ENCODE peak calls at places on chromosome 5, in six cellular contexts. One of them, this sample, is unnamed.

GRCh38 chr5:141795421-141795820 is 82.8 kb downstream of the PCDH1 start:
- DNase-seq in left cardiac atrium: no peak
- DNase-seq in HAP-1: no peak
- DNase-seq in GM04504: no peak
- DNase-seq in stimulated activated CD4-positive, alpha-beta T cell treated with anti-CD3 and anti-CD28 coated beads, TNF-alpha, amount 100 ng/mL, for 4 hours: no peak
- DNase-seq in PC-9: no peak
- DNase-seq in this sample: no peak

GRCh38 chr5:155728146-155728856 is 598.7 kb upstream of the SGCD start:
- DNase-seq in PC-9: no peak
- DNase-seq in HAP-1: no peak
- DNase-seq in stimulated activated CD4-positive, alpha-beta T cell treated with anti-CD3 and anti-CD28 coated beads, TNF-alpha, amount 100 ng/mL, for 4 hours: no peak
- DNase-seq in GM04504: peak; percentile 37
- DNase-seq in left cardiac atrium: peak; percentile 73
- DNase-seq in this sample: peak; percentile 1

GRCh38 chr5:31854625-31855526 is 215.9 kb downstream of the PDZD2 start:
- DNase-seq in HAP-1: peak; percentile 82
- DNase-seq in left cardiac atrium: peak; percentile 54
- DNase-seq in GM04504: no peak
- DNase-seq in PC-9: no peak
- DNase-seq in stimulated activated CD4-positive, alpha-beta T cell treated with anti-CD3 and anti-CD28 coated beads, TNF-alpha, amount 100 ng/mL, for 4 hours: no peak
- DNase-seq in this sample: peak; percentile 50

GRCh38 chr5:102511666-102512065 is 12.9 kb upstream of the SLCO6A1 start:
- DNase-seq in left cardiac atrium: peak; percentile 49
- DNase-seq in stimulated activated CD4-positive, alpha-beta T cell treated with anti-CD3 and anti-CD28 coated beads, TNF-alpha, amount 100 ng/mL, for 4 hours: no peak
- DNase-seq in GM04504: peak; percentile 26
- DNase-seq in PC-9: no peak
- DNase-seq in HAP-1: no peak
- DNase-seq in this sample: peak; percentile 42

GRCh38 chr5:150641006-150641570 is 628 bp downstream of the SYNPO start:
- DNase-seq in PC-9: peak; percentile 42
- DNase-seq in GM04504: no peak
- DNase-seq in HAP-1: no peak
- DNase-seq in left cardiac atrium: peak; percentile 84
- DNase-seq in stimulated activated CD4-positive, alpha-beta T cell treated with anti-CD3 and anti-CD28 coated beads, TNF-alpha, amount 100 ng/mL, for 4 hours: no peak
- DNase-seq in this sample: peak; percentile 72

GRCh38 chr5:9545959-9546851 is at the start of gene SEMA5A:
- DNase-seq in HAP-1: peak; percentile 79
- DNase-seq in left cardiac atrium: peak; percentile 82
- DNase-seq in PC-9: peak; percentile 27
- DNase-seq in stimulated activated CD4-positive, alpha-beta T cell treated with anti-CD3 and anti-CD28 coated beads, TNF-alpha, amount 100 ng/mL, for 4 hours: peak; percentile 2
- DNase-seq in GM04504: no peak
- DNase-seq in this sample: peak; percentile 59

GRCh38 chr5:13498279-13498678 is 446.2 kb downstream of the DNAH5 start:
- DNase-seq in left cardiac atrium: no peak
- DNase-seq in GM04504: no peak
- DNase-seq in HAP-1: no peak
- DNase-seq in PC-9: no peak
- DNase-seq in stimulated activated CD4-positive, alpha-beta T cell treated with anti-CD3 and anti-CD28 coated beads, TNF-alpha, amount 100 ng/mL, for 4 hours: no peak
- DNase-seq in this sample: no peak

GRCh38 chr5:37810311-37810710 is 29.5 kb downstream of the GDNF start:
- DNase-seq in stimulated activated CD4-positive, alpha-beta T cell treated with anti-CD3 and anti-CD28 coated beads, TNF-alpha, amount 100 ng/mL, for 4 hours: no peak
- DNase-seq in left cardiac atrium: no peak
- DNase-seq in GM04504: peak; percentile 50
- DNase-seq in HAP-1: no peak
- DNase-seq in PC-9: no peak
- DNase-seq in this sample: no peak

GRCh38 chr5:151191661-151192060 is 32.2 kb downstream of the CCDC69 start:
- DNase-seq in stimulated activated CD4-positive, alpha-beta T cell treated with anti-CD3 and anti-CD28 coated beads, TNF-alpha, amount 100 ng/mL, for 4 hours: no peak
- DNase-seq in GM04504: no peak
- DNase-seq in HAP-1: no peak
- DNase-seq in left cardiac atrium: no peak
- DNase-seq in PC-9: no peak
- DNase-seq in this sample: no peak

GRCh38 chr5:128213340-128213739 is 129.8 kb downstream of the SLC12A2 start:
- DNase-seq in HAP-1: peak; percentile 75
- DNase-seq in stimulated activated CD4-positive, alpha-beta T cell treated with anti-CD3 and anti-CD28 coated beads, TNF-alpha, amount 100 ng/mL, for 4 hours: no peak
- DNase-seq in PC-9: peak; percentile 40
- DNase-seq in left cardiac atrium: peak; percentile 34
- DNase-seq in GM04504: peak; percentile 31
- DNase-seq in this sample: peak; percentile 72

GRCh38 chr5:89211836-89212235 is 328.9 kb upstream of the MEF2C start:
- DNase-seq in left cardiac atrium: no peak
- DNase-seq in PC-9: no peak
- DNase-seq in HAP-1: no peak
- DNase-seq in GM04504: peak; percentile 62
- DNase-seq in stimulated activated CD4-positive, alpha-beta T cell treated with anti-CD3 and anti-CD28 coated beads, TNF-alpha, amount 100 ng/mL, for 4 hours: no peak
- DNase-seq in this sample: peak; percentile 63

GRCh38 chr5:10503997-10504761 is 59.7 kb upstream of the ANKRD33B start:
- DNase-seq in stimulated activated CD4-positive, alpha-beta T cell treated with anti-CD3 and anti-CD28 coated beads, TNF-alpha, amount 100 ng/mL, for 4 hours: no peak
- DNase-seq in HAP-1: no peak
- DNase-seq in PC-9: no peak
- DNase-seq in left cardiac atrium: no peak
- DNase-seq in GM04504: no peak
- DNase-seq in this sample: peak; percentile 16

GRCh38 chr5:93425102-93425501 is 155.9 kb downstream of the NR2F1-AS1 start:
- DNase-seq in GM04504: no peak
- DNase-seq in stimulated activated CD4-positive, alpha-beta T cell treated with anti-CD3 and anti-CD28 coated beads, TNF-alpha, amount 100 ng/mL, for 4 hours: no peak
- DNase-seq in HAP-1: no peak
- DNase-seq in left cardiac atrium: no peak
- DNase-seq in PC-9: no peak
- DNase-seq in this sample: no peak

GRCh38 chr5:139022528-139022927 is 147.4 kb upstream of the LRRTM2 start:
- DNase-seq in GM04504: no peak
- DNase-seq in PC-9: peak; percentile 37
- DNase-seq in stimulated activated CD4-positive, alpha-beta T cell treated with anti-CD3 and anti-CD28 coated beads, TNF-alpha, amount 100 ng/mL, for 4 hours: no peak
- DNase-seq in left cardiac atrium: no peak
- DNase-seq in HAP-1: no peak
- DNase-seq in this sample: no peak

GRCh38 chr5:81854485-81854884 is 103.6 kb upstream of the SSBP2 start:
- DNase-seq in PC-9: no peak
- DNase-seq in HAP-1: no peak
- DNase-seq in left cardiac atrium: no peak
- DNase-seq in stimulated activated CD4-positive, alpha-beta T cell treated with anti-CD3 and anti-CD28 coated beads, TNF-alpha, amount 100 ng/mL, for 4 hours: no peak
- DNase-seq in GM04504: no peak
- DNase-seq in this sample: no peak

GRCh38 chr5:53882637-53883036 is 322.2 kb downstream of the NDUFS4 start:
- DNase-seq in GM04504: peak; percentile 28
- DNase-seq in left cardiac atrium: no peak
- DNase-seq in PC-9: no peak
- DNase-seq in HAP-1: no peak
- DNase-seq in stimulated activated CD4-positive, alpha-beta T cell treated with anti-CD3 and anti-CD28 coated beads, TNF-alpha, amount 100 ng/mL, for 4 hours: no peak
- DNase-seq in this sample: no peak

GRCh38 chr5:126509339-126509738 is 85.7 kb downstream of the ALDH7A1 start:
- DNase-seq in stimulated activated CD4-positive, alpha-beta T cell treated with anti-CD3 and anti-CD28 coated beads, TNF-alpha, amount 100 ng/mL, for 4 hours: no peak
- DNase-seq in left cardiac atrium: no peak
- DNase-seq in GM04504: no peak
- DNase-seq in HAP-1: no peak
- DNase-seq in PC-9: no peak
- DNase-seq in this sample: peak; percentile 90

GRCh38 chr5:54311178-54311811 is 922 bp upstream of the ARL15 start:
- DNase-seq in PC-9: no peak
- DNase-seq in GM04504: no peak
- DNase-seq in stimulated activated CD4-positive, alpha-beta T cell treated with anti-CD3 and anti-CD28 coated beads, TNF-alpha, amount 100 ng/mL, for 4 hours: no peak
- DNase-seq in HAP-1: no peak
- DNase-seq in left cardiac atrium: no peak
- DNase-seq in this sample: peak; percentile 16

GRCh38 chr5:61450880-61451279 is 118.8 kb downstream of the ZSWIM6 start:
- DNase-seq in HAP-1: no peak
- DNase-seq in PC-9: peak; percentile 18
- DNase-seq in stimulated activated CD4-positive, alpha-beta T cell treated with anti-CD3 and anti-CD28 coated beads, TNF-alpha, amount 100 ng/mL, for 4 hours: no peak
- DNase-seq in left cardiac atrium: no peak
- DNase-seq in GM04504: peak; percentile 34
- DNase-seq in this sample: peak; percentile 44

GRCh38 chr5:181168595-181169118 is 21.3 kb downstream of the OR2V2 start:
- DNase-seq in stimulated activated CD4-positive, alpha-beta T cell treated with anti-CD3 and anti-CD28 coated beads, TNF-alpha, amount 100 ng/mL, for 4 hours: no peak
- DNase-seq in HAP-1: no peak
- DNase-seq in GM04504: no peak
- DNase-seq in PC-9: no peak
- DNase-seq in left cardiac atrium: no peak
- DNase-seq in this sample: no peak

GRCh38 chr5:127324756-127325155 is 34.2 kb downstream of the MEGF10 start:
- DNase-seq in GM04504: no peak
- DNase-seq in PC-9: no peak
- DNase-seq in left cardiac atrium: no peak
- DNase-seq in HAP-1: no peak
- DNase-seq in stimulated activated CD4-positive, alpha-beta T cell treated with anti-CD3 and anti-CD28 coated beads, TNF-alpha, amount 100 ng/mL, for 4 hours: no peak
- DNase-seq in this sample: no peak

GRCh38 chr5:142881076-142881466 is 110.9 kb downstream of the ARHGAP26 start:
- DNase-seq in left cardiac atrium: no peak
- DNase-seq in stimulated activated CD4-positive, alpha-beta T cell treated with anti-CD3 and anti-CD28 coated beads, TNF-alpha, amount 100 ng/mL, for 4 hours: no peak
- DNase-seq in HAP-1: no peak
- DNase-seq in GM04504: no peak
- DNase-seq in PC-9: no peak
- DNase-seq in this sample: peak; percentile 92

GRCh38 chr5:55175781-55176175 is 2.8 kb upstream of the CDC20B start:
- DNase-seq in GM04504: no peak
- DNase-seq in HAP-1: peak; percentile 25
- DNase-seq in left cardiac atrium: no peak
- DNase-seq in PC-9: no peak
- DNase-seq in stimulated activated CD4-positive, alpha-beta T cell treated with anti-CD3 and anti-CD28 coated beads, TNF-alpha, amount 100 ng/mL, for 4 hours: no peak
- DNase-seq in this sample: no peak

GRCh38 chr5:172046613-172047012 is 40.2 kb upstream of the FBXW11 start:
- DNase-seq in PC-9: no peak
- DNase-seq in left cardiac atrium: no peak
- DNase-seq in stimulated activated CD4-positive, alpha-beta T cell treated with anti-CD3 and anti-CD28 coated beads, TNF-alpha, amount 100 ng/mL, for 4 hours: no peak
- DNase-seq in HAP-1: no peak
- DNase-seq in GM04504: no peak
- DNase-seq in this sample: no peak

GRCh38 chr5:7682379-7682778 is 168.6 kb downstream of the CFAP90 start:
- DNase-seq in left cardiac atrium: no peak
- DNase-seq in GM04504: no peak
- DNase-seq in HAP-1: no peak
- DNase-seq in PC-9: no peak
- DNase-seq in stimulated activated CD4-positive, alpha-beta T cell treated with anti-CD3 and anti-CD28 coated beads, TNF-alpha, amount 100 ng/mL, for 4 hours: no peak
- DNase-seq in this sample: no peak

GRCh38 chr5:80541392-80541791 is 28.7 kb downstream of the ANKRD34B start:
- DNase-seq in PC-9: no peak
- DNase-seq in left cardiac atrium: no peak
- DNase-seq in HAP-1: no peak
- DNase-seq in GM04504: no peak
- DNase-seq in stimulated activated CD4-positive, alpha-beta T cell treated with anti-CD3 and anti-CD28 coated beads, TNF-alpha, amount 100 ng/mL, for 4 hours: no peak
- DNase-seq in this sample: peak; percentile 18

GRCh38 chr5:174910245-174910737 is 185.9 kb downstream of the MSX2 start:
- DNase-seq in HAP-1: peak; percentile 80
- DNase-seq in left cardiac atrium: peak; percentile 66
- DNase-seq in stimulated activated CD4-positive, alpha-beta T cell treated with anti-CD3 and anti-CD28 coated beads, TNF-alpha, amount 100 ng/mL, for 4 hours: peak; percentile 11
- DNase-seq in PC-9: peak; percentile 52
- DNase-seq in GM04504: peak; percentile 3
- DNase-seq in this sample: peak; percentile 0

GRCh38 chr5:43638107-43638506 is 35.1 kb downstream of the NNT start:
- DNase-seq in left cardiac atrium: no peak
- DNase-seq in GM04504: no peak
- DNase-seq in stimulated activated CD4-positive, alpha-beta T cell treated with anti-CD3 and anti-CD28 coated beads, TNF-alpha, amount 100 ng/mL, for 4 hours: no peak
- DNase-seq in PC-9: no peak
- DNase-seq in HAP-1: no peak
- DNase-seq in this sample: peak; percentile 25

GRCh38 chr5:165887147-165887546 is 2381.7 kb downstream of the MAT2B start:
- DNase-seq in PC-9: no peak
- DNase-seq in left cardiac atrium: no peak
- DNase-seq in HAP-1: no peak
- DNase-seq in stimulated activated CD4-positive, alpha-beta T cell treated with anti-CD3 and anti-CD28 coated beads, TNF-alpha, amount 100 ng/mL, for 4 hours: no peak
- DNase-seq in GM04504: no peak
- DNase-seq in this sample: no peak

GRCh38 chr5:157476699-157477408 is 16.8 kb downstream of the NIPAL4 start:
- DNase-seq in stimulated activated CD4-positive, alpha-beta T cell treated with anti-CD3 and anti-CD28 coated beads, TNF-alpha, amount 100 ng/mL, for 4 hours: no peak
- DNase-seq in GM04504: no peak
- DNase-seq in HAP-1: peak; percentile 64
- DNase-seq in left cardiac atrium: no peak
- DNase-seq in PC-9: peak; percentile 47
- DNase-seq in this sample: peak; percentile 71

GRCh38 chr5:14204011-14204670 is 61.0 kb downstream of the TRIO start:
- DNase-seq in GM04504: no peak
- DNase-seq in stimulated activated CD4-positive, alpha-beta T cell treated with anti-CD3 and anti-CD28 coated beads, TNF-alpha, amount 100 ng/mL, for 4 hours: no peak
- DNase-seq in PC-9: no peak
- DNase-seq in HAP-1: no peak
- DNase-seq in left cardiac atrium: no peak
- DNase-seq in this sample: peak; percentile 73

GRCh38 chr5:8905021-8905420 is 640.9 kb downstream of the SEMA5A start:
- DNase-seq in left cardiac atrium: no peak
- DNase-seq in HAP-1: no peak
- DNase-seq in PC-9: no peak
- DNase-seq in GM04504: peak; percentile 61
- DNase-seq in stimulated activated CD4-positive, alpha-beta T cell treated with anti-CD3 and anti-CD28 coated beads, TNF-alpha, amount 100 ng/mL, for 4 hours: no peak
- DNase-seq in this sample: peak; percentile 27